ENCODE peak calls at places on chromosomes 2 and 18, in seven cellular contexts. W, H, G, L, Z, C and J are unnamed samples.

GRCh38 chr2:26626606-26627005 is 14.6 kb downstream of the CIB4 start:
- DNase-seq in G (no peak), C (no peak), L (no peak), H (no peak), W (no peak), Z (no peak), J (no peak)

GRCh38 chr2:230927711-230928341 is 2.8 kb upstream of the GPR55 start:
- DNase-seq in W (no peak), H (no peak), C (no peak), Z (no peak), G (no peak), L (no peak), J (no peak)

GRCh38 chr2:207163053-207163814 is 2.5 kb downstream of the KLF7 start:
- DNase-seq in G (peak; percentile 38), H (no peak), W (peak; percentile 20), Z (no peak), C (no peak), L (no peak), J (no peak)

GRCh38 chr2:181393472-181393871 is 63.7 kb upstream of the ITGA4 start:
- DNase-seq in L (peak; percentile 65), W (no peak), Z (no peak), H (peak; percentile 32), G (no peak), C (no peak), J (no peak)

GRCh38 chr18:9578306-9578705 is 36.1 kb downstream of the PPP4R1 start:
- DNase-seq in H (no peak), Z (no peak), G (no peak), C (no peak), L (no peak), W (no peak), J (no peak)

GRCh38 chr18:23943104-23943503 is 71.5 kb upstream of the TTC39C start:
- DNase-seq in Z (no peak), C (no peak), G (no peak), H (peak; percentile 72), L (no peak), W (no peak), J (no peak)

GRCh38 chr2:112662702-112663101 is 17.0 kb downstream of the SLC20A1 start:
- DNase-seq in Z (no peak), W (no peak), C (no peak), H (no peak), L (no peak), G (no peak), J (no peak)

GRCh38 chr18:9987355-9987754 is 73.5 kb downstream of the VAPA start:
- DNase-seq in C (no peak), L (no peak), W (no peak), Z (no peak), H (no peak), G (peak; percentile 58), J (no peak)

GRCh38 chr2:43818761-43819160 is 19.9 kb downstream of the ABCG5 start:
- DNase-seq in W (no peak), L (no peak), C (no peak), G (peak; percentile 46), H (no peak), Z (no peak), J (no peak)

GRCh38 chr2:203549406-203549805 is 14.3 kb upstream of the RAPH1 start:
- DNase-seq in C (no peak), H (no peak), Z (no peak), L (no peak), W (no peak), G (no peak), J (no peak)

GRCh38 chr2:5392658-5393057 is 299.5 kb upstream of the SOX11 start:
- DNase-seq in C (no peak), L (no peak), W (no peak), Z (no peak), G (no peak), H (no peak), J (no peak)

GRCh38 chr2:3124921-3125760 is 252.5 kb downstream of the EIPR1 start:
- DNase-seq in Z (no peak), G (no peak), C (no peak), W (no peak), L (no peak), H (no peak), J (no peak)

GRCh38 chr18:37946324-37946723 is 380.7 kb upstream of the CELF4 start:
- DNase-seq in G (no peak), H (no peak), L (no peak), W (no peak), Z (no peak), C (no peak), J (no peak)

GRCh38 chr2:96267159-96267971 is 1.3 kb downstream of the CIAO1 start:
- DNase-seq in L (no peak), H (peak; percentile 53), C (peak; percentile 62), G (no peak), W (peak; percentile 45), Z (peak; percentile 11), J (no peak)

GRCh38 chr2:174333502-174334277 is 1.1 kb upstream of the SP9 start:
- DNase-seq in C (no peak), G (no peak), Z (no peak), H (peak; percentile 38), L (no peak), W (no peak), J (no peak)

GRCh38 chr2:77054938-77055337 is 467.2 kb downstream of the LRRTM4 start:
- DNase-seq in H (no peak), W (no peak), L (no peak), C (peak; percentile 4), Z (no peak), G (peak; percentile 7), J (no peak)

GRCh38 chr2:186523781-186524180 is 37.7 kb downstream of the ZC3H15 start:
- DNase-seq in H (no peak), C (no peak), G (no peak), Z (no peak), W (no peak), L (no peak), J (no peak)

GRCh38 chr2:45046786-45047185 is 37.5 kb upstream of the SIX2 start:
- DNase-seq in H (no peak), G (no peak), W (no peak), Z (no peak), C (no peak), L (no peak), J (no peak)

GRCh38 chr2:6650311-6650710 is 215.4 kb downstream of the CMPK2 start:
- DNase-seq in W (no peak), Z (no peak), G (no peak), L (no peak), C (no peak), H (no peak), J (no peak)

GRCh38 chr2:37180640-37181039 is 7.8 kb downstream of the SULT6B1 start:
- DNase-seq in L (no peak), C (no peak), G (no peak), W (no peak), Z (no peak), H (no peak), J (no peak)

GRCh38 chr2:105237045-105237765 is 4.3 kb upstream of the GPR45 start:
- DNase-seq in W (no peak), Z (no peak), G (no peak), L (no peak), C (no peak), H (peak; percentile 45), J (no peak)

GRCh38 chr18:27185025-27185763 is at the start of gene CHST9:
- DNase-seq in Z (peak; percentile 17), C (peak; percentile 61), L (no peak), G (peak; percentile 20), H (peak; percentile 25), W (no peak), J (no peak)

GRCh38 chr2:2422621-2423020 is 91.5 kb upstream of the MYT1L start:
- DNase-seq in G (no peak), C (no peak), Z (no peak), L (no peak), H (no peak), W (no peak), J (no peak)

GRCh38 chr2:236168110-236169067 is at the start of gene GBX2:
- DNase-seq in C (peak; percentile 90), H (peak; percentile 46), L (no peak), G (peak; percentile 44), W (no peak), Z (peak; percentile 78), J (peak; percentile 40)

GRCh38 chr2:136917281-136917680 is 151.9 kb downstream of the THSD7B start:
- DNase-seq in L (no peak), G (no peak), H (no peak), Z (no peak), W (no peak), C (no peak), J (no peak)

GRCh38 chr18:64099244-64099643 is 49.6 kb downstream of the LINC00305 start:
- DNase-seq in Z (no peak), G (no peak), H (no peak), C (no peak), W (no peak), L (no peak), J (no peak)

GRCh38 chr2:173590278-173590811 is 235.7 kb downstream of the CDCA7 start:
- DNase-seq in C (no peak), W (no peak), Z (peak; percentile 90), L (peak; percentile 96), G (peak; percentile 78), H (no peak), J (no peak)

GRCh38 chr2:127386764-127387654 is 766 bp downstream of the MAP3K2 start:
- DNase-seq in H (peak; percentile 88), W (peak; percentile 75), L (peak; percentile 33), G (peak; percentile 86), Z (peak; percentile 88), C (peak; percentile 73), J (peak; percentile 24)

GRCh38 chr2:134420256-134420655 is 166.4 kb downstream of the MGAT5 start:
- DNase-seq in W (no peak), G (no peak), L (no peak), C (no peak), Z (no peak), H (no peak), J (no peak)

GRCh38 chr2:230864605-230865323 is at the start of gene ITM2C:
- DNase-seq in G (peak; percentile 69), H (peak; percentile 91), Z (peak; percentile 58), W (peak; percentile 73), C (peak; percentile 79), L (no peak), J (no peak)

GRCh38 chr2:222835142-222835822 is 25.6 kb upstream of the ACSL3 start:
- DNase-seq in C (no peak), Z (peak; percentile 19), H (no peak), G (no peak), W (no peak), L (no peak), J (no peak)

GRCh38 chr2:232132179-232132578 is 170.7 kb downstream of the DIS3L2 start:
- DNase-seq in W (no peak), H (no peak), L (no peak), C (no peak), G (no peak), Z (no peak), J (no peak)

GRCh38 chr2:19600506-19600905 is 242.1 kb upstream of the OSR1 start:
- DNase-seq in W (no peak), H (no peak), C (no peak), Z (no peak), G (no peak), L (no peak), J (no peak)

GRCh38 chr2:113390133-113390849 is 47.2 kb upstream of the ZNG1B start:
- DNase-seq in C (peak; percentile 60), L (no peak), Z (no peak), G (peak; percentile 31), W (peak; percentile 46), H (peak; percentile 74), J (no peak)

GRCh38 chr2:168136392-168136977 is 110.9 kb downstream of the STK39 start:
- DNase-seq in H (peak; percentile 11), W (no peak), L (no peak), G (no peak), C (peak; percentile 27), Z (no peak), J (no peak)

GRCh38 chr18:34358923-34359322 is 134.2 kb upstream of the NOL4 start:
- DNase-seq in L (no peak), H (peak; percentile 38), W (no peak), C (no peak), Z (no peak), G (no peak), J (no peak)

GRCh38 chr2:153872311-153873061 is 764 bp downstream of the GALNT13 start:
- DNase-seq in W (no peak), G (peak; percentile 15), L (no peak), C (peak; percentile 23), Z (no peak), H (no peak), J (no peak)

GRCh38 chr2:174699993-174700766 is 64.1 kb downstream of the CHRNA1 start:
- DNase-seq in L (peak; percentile 12), G (no peak), Z (no peak), C (peak; percentile 60), W (peak; percentile 13), H (peak; percentile 78), J (no peak)